ENCODE peak calls at places on chromosomes 12 and 14, in five cellular contexts. C is fibroblast of lung, F is bronchial epithelial cell, K is tibial artery, G is AG04450. S is an unnamed sample.
A peak's percentile ranks its signal among the peaks of the same experiment; 100 is the strongest.

GRCh38 chr14:94797887-94798286 is 28.0 kb upstream of the GSC start:
- DNase-seq in C (no peak), G (no peak), K (no peak), F (no peak), S (no peak)

GRCh38 chr12:126051611-126052107 is 986.4 kb downstream of the AACS start:
- DNase-seq in K (no peak), F (peak; percentile 98), G (no peak), C (peak; percentile 31), S (no peak)

GRCh38 chr12:2638273-2639019 is 156.3 kb upstream of the FKBP4 start:
- DNase-seq in C (no peak), K (no peak), F (no peak), G (no peak), S (no peak)

GRCh38 chr12:75208851-75209781 is 523 bp downstream of the KCNC2 start:
- DNase-seq in C (peak; percentile 36), K (no peak), F (peak; percentile 8), G (peak; percentile 1), S (no peak)

GRCh38 chr12:84502907-84503787 is 409.5 kb downstream of the SLC6A15 start:
- DNase-seq in C (peak; percentile 84), K (no peak), F (peak; percentile 69), G (peak; percentile 55), S (peak; percentile 44)

GRCh38 chr14:21852061-21852664 is 178.5 kb upstream of the OR4E1 start:
- DNase-seq in K (no peak), G (no peak), F (peak; percentile 39), C (peak; percentile 21), S (no peak)

GRCh38 chr14:51828017-51828797 is 32.2 kb upstream of the GNG2 start:
- DNase-seq in C (peak; percentile 19), K (no peak), F (peak; percentile 82), G (no peak), S (no peak)

GRCh38 chr12:108332791-108333382 is 6.2 kb downstream of the CMKLR1 start:
- DNase-seq in F (no peak), C (no peak), G (no peak), K (peak; percentile 89), S (no peak)

GRCh38 chr14:96001866-96002510 is 37.2 kb upstream of the C14orf132 start:
- DNase-seq in G (no peak), F (no peak), K (no peak), C (peak; percentile 5), S (no peak)

GRCh38 chr12:124094733-124095132 is 121.7 kb downstream of the ZNF664 start:
- DNase-seq in F (no peak), K (no peak), C (no peak), G (no peak), S (no peak)

GRCh38 chr12:66273147-66273546 is 29.1 kb upstream of the HELB start:
- DNase-seq in C (no peak), K (no peak), G (no peak), F (no peak), S (no peak)

GRCh38 chr14:74573421-74574091 is 38.5 kb downstream of the LTBP2 start:
- DNase-seq in F (peak; percentile 78), G (no peak), C (no peak), K (no peak), S (no peak)

GRCh38 chr12:52581481-52581880 is 7.8 kb upstream of the KRT74 start:
- DNase-seq in K (peak; percentile 11), G (no peak), F (peak; percentile 96), C (no peak), S (no peak)

GRCh38 chr14:90970167-90970600 is 90.3 kb downstream of the RPS6KA5 start:
- DNase-seq in G (no peak), K (no peak), C (peak; percentile 66), F (peak; percentile 90), S (no peak)

GRCh38 chr12:95591731-95592130 is 40.5 kb upstream of the USP44 start:
- DNase-seq in C (no peak), F (peak; percentile 66), K (no peak), G (peak; percentile 32), S (no peak)

GRCh38 chr12:96774501-96775256 is 132.4 kb upstream of the NEDD1 start:
- DNase-seq in C (no peak), K (no peak), G (no peak), F (peak; percentile 12), S (no peak)

GRCh38 chr14:77190977-77191376 is 9.4 kb downstream of the TMEM63C start:
- DNase-seq in K (no peak), G (no peak), F (no peak), C (no peak), S (no peak)

GRCh38 chr12:49200882-49201594 is 12.2 kb upstream of the TUBA1A start:
- DNase-seq in G (no peak), C (peak; percentile 90), K (no peak), F (peak; percentile 91), S (no peak)

GRCh38 chr14:37512173-37512572 is 82.9 kb downstream of the FOXA1 start:
- DNase-seq in F (no peak), C (no peak), K (no peak), G (no peak), S (no peak)

GRCh38 chr14:106842687-106843086 is 1316.3 kb downstream of the TMEM121 start:
- DNase-seq in F (no peak), G (no peak), K (no peak), C (no peak), S (no peak)

GRCh38 chr12:18456344-18456743 is 195.0 kb downstream of the PIK3C2G start:
- DNase-seq in F (no peak), C (no peak), G (no peak), K (no peak), S (no peak)

GRCh38 chr12:4069046-4070010 is 196.1 kb upstream of the PARP11 start:
- DNase-seq in C (no peak), F (peak; percentile 22), G (no peak), K (no peak), S (no peak)

GRCh38 chr12:41564816-41565215 is 376.7 kb downstream of the PDZRN4 start:
- DNase-seq in K (no peak), F (no peak), C (no peak), G (no peak), S (no peak)

GRCh38 chr12:108747563-108747962 is 16.2 kb upstream of the CORO1C start:
- DNase-seq in K (no peak), F (no peak), G (no peak), C (no peak), S (no peak)

GRCh38 chr12:97650242-97650641 is 187.6 kb downstream of the RMST start:
- DNase-seq in K (no peak), F (peak; percentile 62), C (no peak), G (no peak), S (no peak)

GRCh38 chr14:96567289-96567899 is 65.2 kb downstream of the PAPOLA start:
- DNase-seq in C (peak; percentile 61), F (peak; percentile 32), G (peak; percentile 2), K (no peak), S (no peak)

GRCh38 chr14:60310086-60310684 is 61.2 kb downstream of the PPM1A start:
- DNase-seq in K (no peak), G (no peak), C (no peak), F (no peak), S (no peak)

GRCh38 chr12:13103391-13104033 is at the start of gene GSG1:
- DNase-seq in C (peak; percentile 23), K (no peak), G (no peak), F (peak; percentile 80), S (no peak)

GRCh38 chr12:89573081-89573810 is 47.4 kb upstream of the POC1B start:
- DNase-seq in F (no peak), K (no peak), G (no peak), C (no peak), S (no peak)

GRCh38 chr12:62248873-62249272 is 11.3 kb upstream of the USP15 start:
- DNase-seq in F (no peak), K (no peak), G (no peak), C (no peak), S (no peak)

GRCh38 chr14:77105118-77105517 is 7.1 kb downstream of the CIPC start:
- DNase-seq in K (no peak), F (no peak), C (no peak), G (no peak), S (no peak)

GRCh38 chr14:104692939-104693315 is 3.5 kb downstream of the INF2 start:
- DNase-seq in K (no peak), C (no peak), G (no peak), F (no peak), S (no peak)

GRCh38 chr14:104690861-104691455 is 1.5 kb downstream of the INF2 start:
- DNase-seq in G (no peak), C (no peak), K (no peak), F (no peak), S (no peak)

GRCh38 chr14:104690266-104690711 is 871 bp downstream of the INF2 start:
- DNase-seq in G (no peak), F (no peak), C (no peak), K (no peak), S (no peak)

GRCh38 chr14:104692261-104692938 is 3.0 kb downstream of the INF2 start:
- DNase-seq in G (no peak), K (no peak), C (no peak), F (no peak), S (no peak)

GRCh38 chr14:104691546-104692260 is 2.3 kb downstream of the INF2 start:
- DNase-seq in K (no peak), F (no peak), G (no peak), C (no peak), S (no peak)
- H3K4me3 ChIP-seq in K (peak overlapping the region; percentile 95), F (no peak overlapping the region), G (peak overlapping the region; percentile 87), C (no peak overlapping the region), S (peak overlapping the region; percentile 91)

GRCh38 chr14:22887260-22887989 is 4.4 kb downstream of the REM2 start:
- DNase-seq in C (peak; percentile 90), F (peak; percentile 91), K (peak; percentile 75), G (no peak), S (no peak)

GRCh38 chr14:22887990-22888378 is 5.0 kb downstream of the REM2 start:
- DNase-seq in F (no peak), C (no peak), K (peak; percentile 53), G (no peak), S (no peak)

GRCh38 chr14:22884721-22885523 is 1.9 kb downstream of the REM2 start:
- DNase-seq in F (no peak), C (no peak), K (peak; percentile 60), G (no peak), S (no peak)

GRCh38 chr14:22885975-22886374 is 3.0 kb downstream of the REM2 start:
- DNase-seq in K (peak; percentile 63), C (no peak), F (no peak), G (no peak), S (no peak)

GRCh38 chr14:22886500-22887259 is 3.7 kb downstream of the REM2 start:
- DNase-seq in K (peak; percentile 84), F (peak; percentile 52), C (peak; percentile 65), G (no peak), S (no peak)
- TF ChIP-seq CTCF in K (no peak), F (peak; percentile 36), C (no peak), G (no peak), S (no peak)

DNA sequence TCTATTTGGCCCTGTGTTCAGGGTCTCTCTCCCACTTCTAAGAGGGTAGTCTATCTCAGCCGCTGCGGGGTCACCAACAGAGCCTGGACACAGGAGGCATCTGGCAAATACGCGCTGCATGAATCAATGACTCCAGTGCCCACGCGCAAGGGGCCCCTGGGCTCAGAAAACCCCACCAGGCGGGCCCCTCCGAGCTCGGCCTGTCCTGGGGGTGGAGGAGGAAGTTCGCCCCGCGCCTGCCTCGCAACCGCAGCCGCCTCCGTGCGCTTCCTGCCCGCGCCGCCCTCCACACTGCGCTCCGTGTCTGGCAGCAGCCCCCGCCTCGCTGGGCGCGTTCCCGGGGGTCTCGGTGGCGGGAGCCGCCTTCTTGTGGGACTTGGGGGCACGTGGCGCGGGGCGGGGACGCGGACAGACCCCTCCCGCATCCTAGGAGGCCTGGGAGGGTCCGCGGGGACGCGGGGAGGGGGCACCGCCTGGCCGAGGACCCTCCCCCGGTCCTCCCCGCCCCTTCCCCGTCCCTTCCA is 811 bp upstream of the FBRSL1 start:
- DNase-seq in K (peak; percentile 75), F (no peak), C (no peak), G (no peak), S (no peak)
- H3K4me3 ChIP-seq in K (peak overlapping the region; percentile 79), F (peak overlapping the region; percentile 41), C (no peak overlapping the region), G (peak overlapping the region; percentile 51), S (peak overlapping the region; percentile 45)

GRCh38 chr12:34016361-34016760 is 5.9 kb upstream of the ALG10 start:
- DNase-seq in K (no peak), G (no peak), C (no peak), F (no peak), S (no peak)
- TF ChIP-seq CTCF in K (no peak), G (no peak), C (no peak), F (no peak), S (no peak)

S was measured in HFF-Myc.